ENCODE peak calls at places on chromosomes 3 and 15, in seven cellular contexts. V, Q, E, N, K, A and X are unnamed samples.
A peak's percentile ranks its signal among the peaks of the same experiment; 100 is the strongest.

GRCh38 chr3:182810574-182811268 is 17.4 kb downstream of the ATP11B start:
- DNase-seq in V (no peak), Q (no peak), E (no peak), N (peak; percentile 42), K (no peak), A (no peak), X (no peak)

GRCh38 chr3:99407257-99407656 is 231.1 kb upstream of the COL8A1 start:
- DNase-seq in V (no peak), Q (no peak), E (no peak), N (no peak), K (no peak), A (no peak), X (no peak)

GRCh38 chr3:195559723-195560409 is 16.7 kb upstream of the PPP1R2 start:
- DNase-seq in V (no peak), Q (no peak), E (peak; percentile 39), N (no peak), K (no peak), A (peak; percentile 28), X (peak; percentile 66)

GRCh38 chr3:47669026-47669749 is 90.5 kb upstream of the CSPG5 start:
- DNase-seq in V (no peak), Q (no peak), E (no peak), N (no peak), K (no peak), A (no peak), X (no peak)

GRCh38 chr3:146655333-146655996 is 50.3 kb upstream of the PLSCR5 start:
- DNase-seq in V (no peak), Q (no peak), E (no peak), N (no peak), K (no peak), A (peak; percentile 59), X (no peak)

GRCh38 chr3:51445544-51446280 is 54.1 kb downstream of the DCAF1 start:
- DNase-seq in V (no peak), Q (no peak), E (no peak), N (no peak), K (no peak), A (no peak), X (no peak)

GRCh38 chr15:77402740-77403379 is 17.0 kb downstream of the PEAK1 start:
- DNase-seq in V (no peak), Q (no peak), E (no peak), N (no peak), K (no peak), A (no peak), X (no peak)

GRCh38 chr3:194158942-194159439 is 23.0 kb downstream of the HES1 start:
- DNase-seq in V (no peak), Q (no peak), E (no peak), N (no peak), K (no peak), A (peak; percentile 35), X (peak; percentile 87)

GRCh38 chr3:126125781-126126251 is 41.9 kb upstream of the SLC41A3 start:
- DNase-seq in V (no peak), Q (no peak), E (no peak), N (no peak), K (no peak), A (no peak), X (no peak)

GRCh38 chr3:55461896-55462295 is 25.2 kb downstream of the WNT5A start:
- DNase-seq in V (no peak), Q (no peak), E (no peak), N (no peak), K (no peak), A (no peak), X (no peak)

GRCh38 chr15:70140543-70141375 is 43.0 kb upstream of the TLE3 start:
- DNase-seq in V (peak; percentile 64), Q (no peak), E (no peak), N (no peak), K (no peak), A (peak; percentile 94), X (no peak)

GRCh38 chr3:180390313-180390712 is 211.7 kb upstream of the TTC14 start:
- DNase-seq in V (no peak), Q (no peak), E (no peak), N (no peak), K (no peak), A (no peak), X (no peak)

GRCh38 chr3:113245775-113246174 is 34.4 kb downstream of the BOC start:
- DNase-seq in V (no peak), Q (no peak), E (no peak), N (no peak), K (no peak), A (no peak), X (no peak)

GRCh38 chr15:31278056-31278445 is 48.6 kb upstream of the KLF13 start:
- DNase-seq in V (no peak), Q (peak; percentile 9), E (no peak), N (no peak), K (no peak), A (no peak), X (no peak)

GRCh38 chr3:77606372-77606771 is 566.5 kb downstream of the ROBO2 start:
- DNase-seq in V (no peak), Q (no peak), E (no peak), N (no peak), K (no peak), A (no peak), X (no peak)

GRCh38 chr3:52070724-52071621 is 14.6 kb upstream of the DUSP7 start:
- DNase-seq in V (no peak), Q (peak; percentile 50), E (no peak), N (no peak), K (no peak), A (no peak), X (no peak)

GRCh38 chr15:81088496-81088895 is 45.6 kb upstream of the CFAP161 start:
- DNase-seq in V (no peak), Q (no peak), E (no peak), N (no peak), K (no peak), A (no peak), X (no peak)

GRCh38 chr3:127844326-127844942 is 22.1 kb upstream of the MGLL start:
- DNase-seq in V (no peak), Q (no peak), E (no peak), N (no peak), K (peak; percentile 51), A (no peak), X (no peak)

GRCh38 chr15:79218588-79219200 is 63.8 kb upstream of the ANKRD34C start:
- DNase-seq in V (no peak), Q (peak; percentile 38), E (peak; percentile 24), N (no peak), K (no peak), A (no peak), X (no peak)

DNA sequence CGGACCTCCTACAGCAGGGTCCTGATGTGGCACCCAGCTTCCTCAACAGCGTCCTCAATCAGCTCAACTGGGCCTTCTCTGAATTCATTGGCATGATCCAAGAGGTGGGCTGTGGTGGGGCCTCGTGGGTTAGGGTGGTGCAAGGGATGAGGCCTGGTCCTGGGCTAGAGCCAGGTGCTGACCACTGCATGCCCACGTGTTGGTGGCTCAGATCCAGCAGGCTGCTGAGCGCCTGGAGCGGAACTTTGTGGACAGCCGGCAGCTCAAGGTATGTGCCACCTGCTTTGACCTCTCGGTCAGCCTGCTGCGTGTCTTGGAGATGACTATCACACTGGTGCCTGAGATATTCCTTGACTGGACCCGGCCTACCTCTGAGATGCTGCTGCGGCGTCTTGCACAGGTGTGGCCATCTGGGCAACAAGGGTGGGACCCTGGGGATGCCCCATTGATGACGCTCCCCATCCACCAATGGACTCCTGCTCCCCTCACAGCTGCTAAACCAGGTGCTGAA is 3.8 kb downstream of the AMIGO3 start:
- DNase-seq in V (no peak), Q (peak; percentile 13), E (no peak), N (no peak), K (no peak), A (no peak), X (no peak)
- TF ChIP-seq JUND in V (no peak), Q (no peak), E (no peak), N (no peak), K (no peak), A (no peak), X (no peak)

GRCh38 chr15:91604122-91604521 is 249.4 kb upstream of the SLCO3A1 start:
- DNase-seq in V (no peak), Q (no peak), E (no peak), N (no peak), K (no peak), A (no peak), X (no peak)

GRCh38 chr15:91609231-91609630 is 244.3 kb upstream of the SLCO3A1 start:
- DNase-seq in V (no peak), Q (no peak), E (no peak), N (no peak), K (no peak), A (no peak), X (no peak)

GRCh38 chr15:91603681-91604080 is 249.8 kb upstream of the SLCO3A1 start:
- DNase-seq in V (no peak), Q (no peak), E (no peak), N (no peak), K (no peak), A (no peak), X (no peak)

DNA sequence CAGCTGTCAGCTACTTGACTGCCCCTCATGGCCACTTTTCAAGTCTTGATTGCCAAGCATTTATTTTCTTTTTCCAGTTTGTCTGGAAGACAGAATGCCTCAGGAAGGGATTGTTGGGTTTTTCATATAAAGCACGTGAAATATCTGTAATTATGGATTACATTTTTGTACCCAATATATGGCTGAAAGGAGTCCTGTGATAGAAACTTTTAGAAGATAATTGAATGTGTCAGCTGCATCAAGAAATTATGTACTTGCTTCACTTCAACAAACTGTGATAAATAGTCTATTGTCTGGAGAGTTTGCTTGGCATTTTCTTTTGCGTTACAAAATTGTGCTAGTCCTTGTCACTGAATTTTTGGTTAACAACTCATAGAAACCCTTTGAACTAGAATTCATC is 247.9 kb upstream of the SLCO3A1 start:
- DNase-seq in V (no peak), Q (no peak), E (no peak), N (no peak), K (no peak), A (no peak), X (no peak)
- TF ChIP-seq JUND in V (no peak), Q (no peak), E (no peak), N (no peak), K (no peak), A (no peak), X (no peak)

DNA sequence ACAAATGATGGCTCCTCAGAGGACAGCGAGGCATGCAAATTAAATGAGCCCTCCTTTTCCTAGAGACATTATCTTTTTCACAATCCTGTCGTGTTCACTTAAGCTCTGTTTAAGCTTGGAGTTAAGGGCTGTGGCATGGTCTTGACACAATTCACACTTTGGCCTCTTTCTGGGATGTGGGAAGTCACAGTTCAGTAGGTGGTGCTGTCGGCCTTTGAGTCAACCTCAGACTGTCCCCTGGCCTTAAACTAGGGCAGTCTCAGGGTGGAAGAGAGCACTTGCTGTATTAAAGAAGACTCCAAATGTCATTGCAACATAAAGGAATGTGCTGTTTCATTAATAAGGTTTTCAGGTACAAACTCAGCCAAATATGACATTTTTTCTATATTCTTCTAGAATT is 351.0 kb downstream of the MCTP2 start:
- DNase-seq in V (peak; percentile 31), Q (peak; percentile 12), E (peak; percentile 18), N (peak; percentile 46), K (peak; percentile 9), A (peak; percentile 7), X (no peak)
- TF ChIP-seq JUND in V (no peak), Q (no peak), E (no peak), N (no peak), K (no peak), A (no peak), X (no peak)

GRCh38 chr15:73889725-73890124 is 16.4 kb downstream of the TBC1D21 start:
- DNase-seq in V (no peak), Q (no peak), E (no peak), N (no peak), K (no peak), A (no peak), X (no peak)
- TF ChIP-seq JUND in V (no peak), Q (no peak), E (no peak), N (no peak), K (no peak), A (no peak), X (no peak)

GRCh38 chr15:44066211-44066827 is 128.8 kb downstream of the FRMD5 start:
- DNase-seq in V (peak; percentile 23), Q (peak; percentile 8), E (peak; percentile 68), N (peak; percentile 80), K (peak; percentile 25), A (peak; percentile 71), X (peak; percentile 83)
- TF ChIP-seq JUND in V (no peak), Q (no peak), E (no peak), N (no peak), K (no peak), A (no peak), X (no peak)